ENCODE peak calls at places on chromosomes 13 and 19, in seven cellular contexts. S is neural crest cell; H is lung; I is CD4-positive, alpha-beta T cell; P is heart left ventricle; D is LNCaP clone FGC; B is mammary epithelial cell. M is an unnamed sample.

GRCh38 chr19:18433735-18434398 is 4.1 kb downstream of the ISYNA1 start:
- DNase-seq in S (peak; percentile 59), H (no peak), I (no peak), P (no peak), D (no peak), B (no peak), M (no peak)

GRCh38 chr19:10782795-10783194 is 53.2 kb downstream of the TMED1 start:
- DNase-seq in S (no peak), H (no peak), I (no peak), P (peak; percentile 78), D (no peak), B (no peak), M (no peak)

GRCh38 chr19:18117692-18118378 is 20.3 kb downstream of the MAST3 start:
- DNase-seq in S (peak; percentile 91), H (peak; percentile 91), I (peak; percentile 88), P (peak; percentile 96), D (peak; percentile 44), B (peak; percentile 54), M (peak; percentile 96)

GRCh38 chr19:29858000-29858596 is 46.3 kb downstream of the CCNE1 start:
- DNase-seq in S (no peak), H (peak; percentile 37), I (no peak), P (no peak), D (no peak), B (no peak), M (no peak)

GRCh38 chr13:102399791-102400618 is 1.8 kb downstream of the FGF14 start:
- DNase-seq in S (no peak), H (no peak), I (no peak), P (peak; percentile 61), D (no peak), B (peak; percentile 3), M (peak; percentile 18)

GRCh38 chr13:109945206-109945960 is 159.0 kb upstream of the IRS2 start:
- DNase-seq in S (no peak), H (no peak), I (no peak), P (no peak), D (no peak), B (peak; percentile 96), M (no peak)

GRCh38 chr13:65378943-65379519 is 1851.1 kb downstream of the PCDH9 start:
- DNase-seq in S (no peak), H (no peak), I (no peak), P (no peak), D (no peak), B (no peak), M (no peak)

GRCh38 chr13:69324109-69324886 is 783.3 kb upstream of the ATXN8OS start:
- DNase-seq in S (no peak), H (no peak), I (no peak), P (no peak), D (no peak), B (no peak), M (no peak)

GRCh38 chr13:48043789-48044503 is 6.4 kb downstream of the NUDT15 start:
- DNase-seq in S (no peak), H (no peak), I (no peak), P (no peak), D (no peak), B (peak; percentile 16), M (no peak)

GRCh38 chr19:19445911-19446361 is 40.5 kb downstream of the GATAD2A start:
- DNase-seq in S (no peak), H (no peak), I (no peak), P (no peak), D (no peak), B (peak; percentile 38), M (no peak)

GRCh38 chr19:474126-475078 is 13.6 kb upstream of the SHC2 start:
- DNase-seq in S (no peak), H (no peak), I (no peak), P (no peak), D (no peak), B (no peak), M (no peak)

GRCh38 chr13:43878897-43879322 is 630 bp downstream of the CCDC122 start:
- DNase-seq in S (peak; percentile 38), H (peak; percentile 78), I (no peak), P (peak; percentile 90), D (no peak), B (peak; percentile 59), M (peak; percentile 61)

GRCh38 chr13:93736111-93736510 is 509.5 kb downstream of the GPC6 start:
- DNase-seq in S (no peak), H (no peak), I (no peak), P (no peak), D (no peak), B (no peak), M (no peak)

GRCh38 chr13:94950303-94950702 is 238.0 kb upstream of the SOX21 start:
- DNase-seq in S (no peak), H (no peak), I (no peak), P (no peak), D (peak; percentile 2), B (no peak), M (peak; percentile 6)

GRCh38 chr19:2613507-2614295 is 88.8 kb downstream of the GNG7 start:
- DNase-seq in S (peak; percentile 45), H (no peak), I (peak; percentile 40), P (peak; percentile 73), D (no peak), B (no peak), M (peak; percentile 60)

GRCh38 chr13:99061411-99061810 is 83.5 kb upstream of the DOCK9 start:
- DNase-seq in S (no peak), H (no peak), I (no peak), P (no peak), D (no peak), B (no peak), M (no peak)

GRCh38 chr19:29967623-29968022 is 25.6 kb downstream of the URI1 start:
- DNase-seq in S (no peak), H (no peak), I (no peak), P (no peak), D (peak; percentile 26), B (no peak), M (no peak)

GRCh38 chr13:28267495-28267894 is 129.2 kb downstream of the PAN3 start:
- DNase-seq in S (no peak), H (no peak), I (no peak), P (no peak), D (no peak), B (no peak), M (no peak)

GRCh38 chr19:10975374-10976036 is 14.7 kb downstream of the SMARCA4 start:
- DNase-seq in S (no peak), H (peak; percentile 39), I (no peak), P (no peak), D (no peak), B (no peak), M (no peak)

GRCh38 chr13:80840313-80840976 is 499.5 kb upstream of the SPRY2 start:
- DNase-seq in S (no peak), H (no peak), I (no peak), P (no peak), D (no peak), B (no peak), M (no peak)

GRCh38 chr19:34733266-34733825 is 697 bp upstream of the ZNF181 start:
- DNase-seq in S (no peak), H (peak; percentile 59), I (peak; percentile 19), P (peak; percentile 60), D (peak; percentile 35), B (no peak), M (peak; percentile 51)

GRCh38 chr19:5966215-5966614 is 11.7 kb downstream of the RANBP3 start:
- DNase-seq in S (no peak), H (no peak), I (no peak), P (peak; percentile 20), D (no peak), B (no peak), M (no peak)

GRCh38 chr19:51600940-51601575 is 29.1 kb downstream of the SIGLEC5 start:
- DNase-seq in S (no peak), H (no peak), I (no peak), P (no peak), D (no peak), B (no peak), M (no peak)

GRCh38 chr13:95509521-95510315 is 42.8 kb upstream of the CLDN10 start:
- DNase-seq in S (no peak), H (no peak), I (no peak), P (no peak), D (no peak), B (peak; percentile 85), M (no peak)

DNA sequence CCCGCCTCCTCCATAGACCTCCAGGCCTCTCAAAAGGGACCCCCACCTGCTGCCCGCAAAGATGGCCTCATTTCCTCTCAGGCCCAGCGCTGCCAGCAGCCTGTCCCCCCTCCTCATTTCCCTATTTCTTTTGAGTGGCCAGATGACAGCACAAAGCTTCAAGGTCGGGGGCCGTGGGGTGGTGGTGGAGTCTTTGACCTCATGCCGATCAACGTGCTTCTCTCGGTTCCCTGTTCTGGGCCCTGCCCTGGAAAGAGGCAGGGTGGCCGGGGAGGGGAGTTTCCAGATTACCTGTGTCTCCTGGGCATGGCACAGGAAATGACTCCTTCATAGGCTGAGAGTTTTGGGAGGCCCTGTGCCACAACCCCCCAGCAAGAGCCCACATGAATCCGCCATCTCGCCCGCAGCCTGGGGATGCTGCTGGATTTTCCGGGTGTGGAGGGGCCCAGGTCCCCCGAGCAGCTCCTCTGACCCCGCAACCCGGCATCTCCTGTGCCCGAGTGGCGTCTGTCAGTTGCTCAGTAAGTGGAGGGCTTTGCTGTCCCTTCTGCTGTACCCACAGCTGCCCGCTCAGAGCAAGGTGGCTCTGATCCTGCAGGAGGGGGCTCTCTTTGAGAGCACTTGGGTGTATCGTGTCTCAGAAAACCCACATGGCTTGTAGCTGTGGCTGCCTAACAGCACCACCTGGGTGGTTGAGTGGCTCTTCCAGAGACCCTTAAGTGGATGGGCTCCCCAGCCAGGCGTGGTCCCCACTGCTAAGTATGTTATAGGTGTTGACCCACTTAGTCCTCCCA is 139.4 kb downstream of the SIPA1L3 start:
- DNase-seq in S (no peak), H (no peak), I (no peak), P (no peak), D (no peak), B (no peak), M (no peak)
- TF ChIP-seq CTCF in S (no peak), H (no peak), I (no peak), P (no peak), D (no peak), B (no peak), M (no peak)

GRCh38 chr19:49626243-49626642 is 13.7 kb downstream of the RRAS start:
- DNase-seq in S (no peak), H (no peak), I (no peak), P (no peak), D (no peak), B (no peak), M (no peak)
- TF ChIP-seq CTCF in S (no peak), H (no peak), I (no peak), P (no peak), D (no peak), B (no peak), M (no peak)

GRCh38 chr13:31056650-31057275 is 104.9 kb downstream of the HSPH1 start:
- DNase-seq in S (no peak), H (no peak), I (no peak), P (no peak), D (no peak), B (no peak), M (peak; percentile 20)
- TF ChIP-seq CTCF in S (no peak), H (no peak), I (no peak), P (no peak), D (no peak), B (no peak), M (no peak)

DNA sequence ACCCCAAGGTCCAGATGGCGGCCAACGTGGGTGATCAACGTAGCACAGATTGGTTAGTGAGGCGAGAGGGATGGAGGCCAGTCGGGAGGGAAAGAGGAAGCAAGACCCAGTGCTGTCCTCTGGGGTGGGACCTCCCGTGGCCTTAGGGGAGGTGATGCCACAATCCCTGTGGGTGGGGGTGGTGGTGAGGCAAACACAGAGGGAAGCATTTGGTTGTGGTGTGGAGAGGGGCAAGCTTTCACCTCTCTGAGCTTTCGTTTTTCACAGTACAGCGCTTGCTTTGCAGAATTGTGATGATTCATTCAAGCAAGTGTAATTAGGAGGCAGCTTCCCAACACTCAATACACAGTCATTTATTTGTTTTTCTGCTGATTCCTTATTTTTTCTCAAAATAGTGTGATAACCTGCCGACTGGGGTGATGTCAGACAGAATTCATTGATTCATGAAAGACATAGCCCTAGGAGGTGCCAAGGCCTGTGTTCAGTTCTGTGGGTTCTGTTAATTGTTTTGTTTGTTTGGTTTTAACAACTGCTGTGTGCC is 2.4 kb downstream of the LENG8 start:
- DNase-seq in S (no peak), H (no peak), I (no peak), P (no peak), D (no peak), B (no peak), M (no peak)
- TF ChIP-seq CTCF in S (no peak), H (no peak), I (no peak), P (no peak), D (no peak), B (no peak), M (no peak)